ENCODE peak calls at places on chromosomes 11 and 22, in six cellular contexts. X is LHCN-M2, V is WERI-Rb-1, F is hypothalamus, D is foreskin fibroblast, Y is GDM1. T is an unnamed sample.

GRCh38 chr22:31334329-31334728 is 11.8 kb downstream of the PATZ1 start:
- DNase-seq in X (no peak), V (no peak), F (no peak), D (no peak), Y (no peak), T (no peak)

GRCh38 chr11:6979365-6979764 is 40.8 kb downstream of the ZNF214 start:
- DNase-seq in X (peak; percentile 12), V (no peak), F (no peak), D (peak; percentile 72), Y (no peak), T (peak; percentile 48)

GRCh38 chr22:20965104-20965887 is 1.8 kb upstream of the AIFM3 start:
- DNase-seq in X (no peak), V (no peak), F (no peak), D (peak; percentile 28), Y (no peak), T (no peak)

GRCh38 chr11:124896071-124896750 is 1.5 kb downstream of the ROBO4 start:
- DNase-seq in X (peak; percentile 47), V (no peak), F (no peak), D (no peak), Y (no peak), T (no peak)

GRCh38 chr11:20672575-20672974 is 3.2 kb downstream of the NELL1 start:
- DNase-seq in X (no peak), V (no peak), F (no peak), D (no peak), Y (no peak), T (no peak)

GRCh38 chr11:1779806-1780699 is 16.3 kb upstream of the CTSD start:
- DNase-seq in X (no peak), V (no peak), F (no peak), D (no peak), Y (no peak), T (no peak)

GRCh38 chr22:19460036-19460435 is 12.5 kb upstream of the C22orf39 start:
- DNase-seq in X (no peak), V (no peak), F (no peak), D (no peak), Y (no peak), T (no peak)

GRCh38 chr11:71135112-71135511 is 117.3 kb downstream of the SHANK2 start:
- DNase-seq in X (no peak), V (no peak), F (no peak), D (no peak), Y (no peak), T (no peak)

GRCh38 chr11:123061403-123062157 is at the start of gene HSPA8:
- DNase-seq in X (peak; percentile 68), V (peak; percentile 45), F (peak; percentile 59), D (peak; percentile 70), Y (no peak), T (peak; percentile 62)

GRCh38 chr11:46916669-46917108 is 1.7 kb downstream of the LRP4 start:
- DNase-seq in X (peak; percentile 76), V (peak; percentile 52), F (peak; percentile 41), D (peak; percentile 87), Y (no peak), T (peak; percentile 53)

GRCh38 chr22:17970205-17970708 is 54.1 kb downstream of the MICAL3 start:
- DNase-seq in X (peak; percentile 66), V (peak; percentile 79), F (no peak), D (peak; percentile 72), Y (no peak), T (peak; percentile 60)

GRCh38 chr11:112227002-112227401 is 774 bp downstream of the PTS start:
- DNase-seq in X (peak; percentile 32), V (no peak), F (no peak), D (peak; percentile 71), Y (no peak), T (peak; percentile 17)

GRCh38 chr11:18010271-18010670 is 2.6 kb downstream of the SERGEF start:
- DNase-seq in X (no peak), V (no peak), F (no peak), D (no peak), Y (no peak), T (no peak)

GRCh38 chr11:69841859-69842698 is 22.9 kb upstream of the FGF3 start:
- DNase-seq in X (no peak), V (no peak), F (no peak), D (peak; percentile 20), Y (no peak), T (no peak)

GRCh38 chr22:39299829-39300178 is 19.6 kb downstream of the RPL3 start:
- DNase-seq in X (no peak), V (no peak), F (no peak), D (peak; percentile 55), Y (no peak), T (no peak)

GRCh38 chr22:46029574-46030200 is 52.7 kb upstream of the WNT7B start:
- DNase-seq in X (no peak), V (no peak), F (no peak), D (no peak), Y (no peak), T (no peak)

GRCh38 chr11:111407652-111408051 is 28.6 kb upstream of the POU2AF1 start:
- DNase-seq in X (no peak), V (no peak), F (no peak), D (no peak), Y (no peak), T (no peak)

GRCh38 chr11:133134561-133135173 is 397.6 kb downstream of the OPCML start:
- DNase-seq in X (no peak), V (peak; percentile 70), F (peak; percentile 54), D (no peak), Y (peak; percentile 18), T (no peak)

GRCh38 chr11:28606930-28607329 is 498.7 kb downstream of the METTL15 start:
- DNase-seq in X (no peak), V (no peak), F (no peak), D (no peak), Y (no peak), T (no peak)

GRCh38 chr11:128324531-128325141 is 262.7 kb downstream of the ETS1 start:
- DNase-seq in X (no peak), V (no peak), F (no peak), D (no peak), Y (no peak), T (no peak)

GRCh38 chr22:26857169-26857568 is 199.8 kb downstream of the MIAT start:
- DNase-seq in X (no peak), V (no peak), F (no peak), D (no peak), Y (no peak), T (no peak)

GRCh38 chr11:77195071-77195705 is 67.1 kb downstream of the MYO7A start:
- DNase-seq in X (peak; percentile 70), V (no peak), F (no peak), D (no peak), Y (no peak), T (no peak)

GRCh38 chr11:39461065-39461464 is 1998.4 kb downstream of the LRRC4C start:
- DNase-seq in X (no peak), V (no peak), F (peak; percentile 60), D (no peak), Y (no peak), T (no peak)

GRCh38 chr11:71504526-71504925 is 22.5 kb upstream of the KRTAP5-7 start:
- DNase-seq in X (no peak), V (no peak), F (no peak), D (no peak), Y (no peak), T (no peak)

GRCh38 chr11:112620621-112621394 is 340.4 kb upstream of the NCAM1 start:
- DNase-seq in X (peak; percentile 14), V (no peak), F (no peak), D (no peak), Y (no peak), T (no peak)

GRCh38 chr11:72965672-72966071 is 151.5 kb downstream of the ATG16L2 start:
- DNase-seq in X (no peak), V (no peak), F (no peak), D (no peak), Y (no peak), T (no peak)

GRCh38 chr11:34234086-34234740 is 123.6 kb downstream of the ABTB2 start:
- DNase-seq in X (peak; percentile 15), V (no peak), F (no peak), D (peak; percentile 33), Y (peak; percentile 76), T (peak; percentile 53)

GRCh38 chr11:20676658-20677057 is 7.3 kb downstream of the NELL1 start:
- DNase-seq in X (no peak), V (no peak), F (no peak), D (no peak), Y (no peak), T (no peak)

GRCh38 chr11:65434667-65435179 is 12.1 kb downstream of the NEAT1 start:
- DNase-seq in X (peak; percentile 39), V (no peak), F (no peak), D (peak; percentile 19), Y (no peak), T (peak; percentile 39)

GRCh38 chr11:47914743-47915142 is 65.6 kb upstream of the PTPRJ start:
- DNase-seq in X (no peak), V (no peak), F (no peak), D (no peak), Y (no peak), T (no peak)

GRCh38 chr11:17439316-17439782 is 37.3 kb downstream of the ABCC8 start:
- DNase-seq in X (no peak), V (no peak), F (no peak), D (no peak), Y (no peak), T (no peak)

T was measured in HCEC 1CT.